ENCODE peak calls at places on chromosomes 13 and 19, in four cellular contexts. One of them, this sample, is unnamed.

GRCh38 chr19:45878043-45878794 is 7.7 kb downstream of the IRF2BP1 start:
- DNase-seq in uterus: no peak
- DNase-seq in endothelial cell: no peak
- DNase-seq in coronary artery: no peak
- DNase-seq in this sample: no peak

GRCh38 chr13:44768775-44769578 is 192.8 kb upstream of the TSC22D1 start:
- DNase-seq in uterus: no peak
- DNase-seq in endothelial cell: no peak
- DNase-seq in coronary artery: no peak
- DNase-seq in this sample: no peak

GRCh38 chr19:55641376-55642152 is 762 bp downstream of the ZNF580 start:
- DNase-seq in uterus: no peak
- DNase-seq in endothelial cell: no peak
- DNase-seq in coronary artery: peak
- DNase-seq in this sample: no peak

GRCh38 chr13:31322025-31322424 is 122.2 kb downstream of the B3GLCT start:
- DNase-seq in uterus: peak
- DNase-seq in endothelial cell: no peak
- DNase-seq in coronary artery: no peak
- DNase-seq in this sample: no peak

GRCh38 chr13:114142640-114143490 is 10.4 kb upstream of the RASA3 start:
- DNase-seq in uterus: no peak
- DNase-seq in endothelial cell: no peak
- DNase-seq in coronary artery: no peak
- DNase-seq in this sample: no peak

GRCh38 chr19:1618157-1619093 is 13.2 kb upstream of the UQCR11 start:
- DNase-seq in uterus: no peak
- DNase-seq in endothelial cell: peak
- DNase-seq in coronary artery: no peak
- DNase-seq in this sample: no peak

GRCh38 chr19:19743176-19743575 is 10.3 kb upstream of the ZNF14 start:
- DNase-seq in uterus: no peak
- DNase-seq in endothelial cell: no peak
- DNase-seq in coronary artery: no peak
- DNase-seq in this sample: no peak

GRCh38 chr19:14023404-14024235 is 4.3 kb upstream of the RLN3 start:
- DNase-seq in uterus: peak
- DNase-seq in endothelial cell: peak
- DNase-seq in coronary artery: no peak
- DNase-seq in this sample: peak

GRCh38 chr19:947090-947706 is 21.4 kb downstream of the ARID3A start:
- DNase-seq in uterus: no peak
- DNase-seq in endothelial cell: no peak
- DNase-seq in coronary artery: no peak
- DNase-seq in this sample: no peak

GRCh38 chr19:17654993-17655392 is 33.2 kb downstream of the UNC13A start:
- DNase-seq in uterus: no peak
- DNase-seq in endothelial cell: no peak
- DNase-seq in coronary artery: no peak
- DNase-seq in this sample: no peak

GRCh38 chr13:19663416-19663979 is 30.0 kb downstream of the MPHOSPH8 start:
- DNase-seq in uterus: no peak
- DNase-seq in endothelial cell: no peak
- DNase-seq in coronary artery: no peak
- DNase-seq in this sample: no peak

GRCh38 chr19:47113446-47114348 is at the start of gene ZC3H4:
- DNase-seq in uterus: peak
- DNase-seq in endothelial cell: peak
- DNase-seq in coronary artery: peak
- DNase-seq in this sample: peak

GRCh38 chr19:47111081-47111589 is 2.4 kb downstream of the ZC3H4 start:
- DNase-seq in uterus: peak
- DNase-seq in endothelial cell: no peak
- DNase-seq in coronary artery: no peak
- DNase-seq in this sample: no peak

GRCh38 chr19:47112166-47112663 is 1.4 kb downstream of the ZC3H4 start:
- DNase-seq in uterus: peak
- DNase-seq in endothelial cell: peak
- DNase-seq in coronary artery: peak
- DNase-seq in this sample: peak

GRCh38 chr19:47111682-47112165 is 1.9 kb downstream of the ZC3H4 start:
- DNase-seq in uterus: no peak
- DNase-seq in endothelial cell: no peak
- DNase-seq in coronary artery: peak
- DNase-seq in this sample: no peak

GRCh38 chr19:47112664-47113445 is 721 bp downstream of the ZC3H4 start:
- DNase-seq in uterus: peak
- DNase-seq in endothelial cell: peak
- DNase-seq in coronary artery: peak
- DNase-seq in this sample: peak
- TF ChIP-seq CTCF in uterus: no peak
- TF ChIP-seq CTCF in endothelial cell: no peak
- TF ChIP-seq CTCF in coronary artery: no peak
- TF ChIP-seq CTCF in this sample: no peak

GRCh38 chr19:47273313-47274070 is 1.2 kb upstream of the INAFM1 start:
- DNase-seq in uterus: peak
- DNase-seq in endothelial cell: peak
- DNase-seq in coronary artery: peak
- DNase-seq in this sample: peak
- TF ChIP-seq CTCF in uterus: no peak
- TF ChIP-seq CTCF in endothelial cell: no peak
- TF ChIP-seq CTCF in coronary artery: no peak
- TF ChIP-seq CTCF in this sample: no peak

GRCh38 chr19:48489608-48490216 is 20.5 kb downstream of the CYTH2 start:
- DNase-seq in uterus: peak
- DNase-seq in endothelial cell: peak
- DNase-seq in coronary artery: no peak
- DNase-seq in this sample: peak
- TF ChIP-seq CTCF in uterus: peak
- TF ChIP-seq CTCF in endothelial cell: peak
- TF ChIP-seq CTCF in coronary artery: peak
- TF ChIP-seq CTCF in this sample: peak

DNA sequence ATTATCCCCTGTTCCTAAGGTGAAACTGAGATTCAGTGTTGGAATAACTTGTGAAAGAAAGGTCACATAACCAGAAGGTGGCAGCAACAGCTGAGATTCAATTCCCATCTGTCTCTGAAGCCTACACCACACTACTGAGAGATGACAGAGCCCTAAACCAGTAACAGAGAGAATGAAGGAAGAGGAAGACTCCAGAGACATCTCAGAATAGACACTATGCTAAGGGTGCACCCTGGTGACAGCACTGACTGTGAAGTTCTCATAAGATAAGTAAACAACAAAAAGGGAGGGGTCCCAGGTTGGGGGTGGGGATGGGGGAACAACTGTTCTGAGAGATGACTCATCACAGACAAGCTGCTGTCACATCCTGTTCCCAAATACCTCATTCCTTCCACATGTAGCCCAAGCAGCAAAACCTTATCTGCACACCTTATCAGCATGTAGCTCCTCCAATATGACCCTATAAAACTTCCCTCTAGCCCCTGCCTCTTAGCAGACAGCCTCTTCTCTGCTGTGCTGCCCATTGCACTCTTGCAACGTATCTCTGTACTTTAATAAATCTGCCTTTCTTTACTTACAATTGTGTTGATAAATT is 46.5 kb downstream of the UTP14C start:
- DNase-seq in uterus: no peak
- DNase-seq in endothelial cell: no peak
- DNase-seq in coronary artery: no peak
- DNase-seq in this sample: no peak
- TF ChIP-seq CTCF in uterus: no peak
- TF ChIP-seq CTCF in endothelial cell: no peak
- TF ChIP-seq CTCF in coronary artery: no peak
- TF ChIP-seq CTCF in this sample: no peak

GRCh38 chr19:38912600-38913514 is 871 bp upstream of the CCER2 start:
- DNase-seq in uterus: no peak
- DNase-seq in endothelial cell: no peak
- DNase-seq in coronary artery: no peak
- DNase-seq in this sample: no peak
- TF ChIP-seq CTCF in uterus: no peak
- TF ChIP-seq CTCF in endothelial cell: no peak
- TF ChIP-seq CTCF in coronary artery: no peak
- TF ChIP-seq CTCF in this sample: no peak

GRCh38 chr19:48186015-48186414 is 15.5 kb downstream of the ZSWIM9 start:
- DNase-seq in uterus: no peak
- DNase-seq in endothelial cell: no peak
- DNase-seq in coronary artery: no peak
- DNase-seq in this sample: no peak

GRCh38 chr19:48192750-48193149 is 22.3 kb downstream of the ZSWIM9 start:
- DNase-seq in uterus: no peak
- DNase-seq in endothelial cell: no peak
- DNase-seq in coronary artery: no peak
- DNase-seq in this sample: no peak

GRCh38 chr19:48194041-48194871 is 23.8 kb downstream of the ZSWIM9 start:
- DNase-seq in uterus: no peak
- DNase-seq in endothelial cell: peak
- DNase-seq in coronary artery: no peak
- DNase-seq in this sample: no peak

GRCh38 chr19:48186541-48186991 is 16.1 kb downstream of the ZSWIM9 start:
- DNase-seq in uterus: no peak
- DNase-seq in endothelial cell: no peak
- DNase-seq in coronary artery: no peak
- DNase-seq in this sample: no peak

DNA sequence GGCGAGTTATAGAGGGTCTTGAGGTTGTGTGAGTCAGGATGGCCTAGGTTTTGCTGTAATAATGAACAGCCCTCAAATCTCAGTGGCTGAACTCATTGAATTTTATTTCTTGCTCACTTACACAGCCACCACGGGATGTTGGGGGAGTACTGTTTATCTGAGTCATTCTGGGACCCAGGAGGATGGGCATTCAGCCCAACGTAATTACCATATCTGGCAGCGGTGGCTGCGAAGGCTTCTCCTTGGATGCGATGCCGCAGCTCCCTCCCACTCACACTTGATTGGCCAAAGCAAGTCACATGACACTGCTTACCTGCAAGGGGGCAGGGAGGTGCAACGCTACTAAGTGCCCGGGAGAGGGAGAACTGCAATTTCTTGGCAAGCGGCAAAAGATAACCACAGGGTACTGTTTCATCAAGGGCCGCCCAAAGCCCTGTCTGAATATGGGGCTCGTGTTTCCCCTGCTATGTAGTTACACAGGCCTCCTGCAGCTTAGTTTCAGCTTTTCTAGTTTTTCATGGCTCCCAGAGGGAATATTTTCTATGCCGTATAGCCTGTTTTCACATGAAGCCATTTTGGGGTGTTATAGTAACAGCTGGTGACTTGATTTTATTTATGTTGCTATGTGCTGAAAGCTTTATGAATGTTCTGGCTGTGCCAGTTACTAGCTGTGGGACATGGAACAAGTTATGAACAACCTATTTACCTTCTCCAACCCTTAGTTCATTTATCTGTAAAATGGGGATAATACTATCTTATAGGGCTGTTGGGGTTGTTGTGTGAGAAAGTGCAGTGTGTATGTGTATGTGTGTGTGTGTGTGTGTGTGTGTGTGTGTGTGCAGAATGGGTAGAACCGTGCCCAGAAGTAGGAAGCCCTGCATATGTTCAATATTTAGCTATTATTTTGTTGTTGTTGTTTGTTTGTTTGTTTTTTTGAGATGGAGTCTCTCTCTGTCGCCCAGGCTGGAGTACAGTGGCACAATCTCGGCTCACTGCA is 20.1 kb downstream of the ZSWIM9 start:
- DNase-seq in uterus: no peak
- DNase-seq in endothelial cell: peak
- DNase-seq in coronary artery: no peak
- DNase-seq in this sample: peak
- TF ChIP-seq CTCF in uterus: no peak
- TF ChIP-seq CTCF in endothelial cell: no peak
- TF ChIP-seq CTCF in coronary artery: no peak
- TF ChIP-seq CTCF in this sample: peak

DNA sequence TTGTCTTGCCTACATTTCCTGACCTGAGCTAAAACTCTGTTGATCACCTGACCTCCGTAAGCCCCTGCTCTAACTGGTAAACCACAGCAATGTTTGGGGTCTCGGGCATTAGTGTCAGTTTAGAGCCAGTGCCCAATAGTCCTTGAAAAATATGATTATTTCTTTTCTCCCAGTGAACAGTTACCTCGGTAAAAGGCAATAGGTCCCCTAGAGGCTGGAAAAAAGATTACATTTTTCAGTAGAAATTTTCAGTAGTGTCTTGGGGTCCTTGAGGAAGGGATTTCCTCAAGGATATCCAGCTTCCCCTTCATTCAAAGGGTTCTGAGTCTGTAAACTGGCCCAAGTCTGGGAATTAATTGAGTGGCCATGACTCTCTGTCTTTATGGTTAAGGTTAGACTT is 177.5 kb downstream of the SLC7A1 start:
- DNase-seq in uterus: no peak
- DNase-seq in endothelial cell: no peak
- DNase-seq in coronary artery: no peak
- DNase-seq in this sample: no peak
- TF ChIP-seq CTCF in uterus: no peak
- TF ChIP-seq CTCF in endothelial cell: peak
- TF ChIP-seq CTCF in coronary artery: no peak
- TF ChIP-seq CTCF in this sample: no peak